ENCODE peak calls at places on chromosomes 5 and 9, in six cellular contexts. X is WTC11, O is HepG2, Z is endothelial cell of umbilical vein, I is H1, R is K562. Q is an unnamed sample.

GRCh38 chr9:70079364-70080103 is 35.9 kb downstream of the MAMDC2 start:
- DNase-seq in Z (no peak), X (no peak), R (no peak), I (no peak), O (no peak), Q (no peak)

GRCh38 chr5:59169101-59169767 is 586.4 kb downstream of the RAB3C start:
- DNase-seq in Z (no peak), I (no peak), O (no peak), R (no peak), X (no peak), Q (no peak)

GRCh38 chr5:102421647-102422046 is 77.2 kb downstream of the SLCO6A1 start:
- DNase-seq in Z (no peak), R (no peak), I (no peak), O (peak; percentile 20), X (no peak), Q (no peak)

GRCh38 chr9:61668846-61669245 is 479.0 kb downstream of the SPATA31A7 start:
- DNase-seq in X (no peak), I (no peak), Z (no peak), R (no peak), O (no peak), Q (no peak)

GRCh38 chr5:141100243-141100805 is at the start of gene PCDHB3:
- DNase-seq in X (peak; percentile 88), R (peak; percentile 23), O (peak; percentile 21), Z (peak; percentile 21), I (peak; percentile 51), Q (no peak)

GRCh38 chr5:117943120-117943519 is 1045.2 kb downstream of the DTWD2 start:
- DNase-seq in R (no peak), Z (no peak), X (no peak), I (no peak), O (no peak), Q (no peak)

GRCh38 chr9:72173080-72173479 is 23.8 kb downstream of the GDA start:
- DNase-seq in R (no peak), X (no peak), Z (no peak), I (no peak), O (no peak), Q (no peak)

GRCh38 chr5:73823508-73823925 is 197.5 kb downstream of the ARHGEF28 start:
- DNase-seq in R (no peak), I (no peak), X (no peak), Z (peak; percentile 21), O (peak; percentile 96), Q (no peak)

GRCh38 chr5:88145603-88146467 is 122.8 kb downstream of the TMEM161B start:
- DNase-seq in X (peak; percentile 41), O (peak; percentile 14), I (no peak), R (peak; percentile 7), Z (no peak), Q (no peak)

GRCh38 chr5:176985516-176985915 is 21.1 kb downstream of the UIMC1 start:
- DNase-seq in X (no peak), Z (no peak), O (no peak), I (no peak), R (no peak), Q (no peak)

GRCh38 chr9:109098221-109098959 is 21.4 kb downstream of the TMEM245 start:
- DNase-seq in I (no peak), X (no peak), R (peak; percentile 31), O (peak; percentile 68), Z (peak; percentile 97), Q (no peak)

GRCh38 chr5:134554319-134555222 is 29.1 kb downstream of the JADE2 start:
- DNase-seq in X (no peak), I (no peak), R (no peak), Z (peak; percentile 60), O (no peak), Q (peak; percentile 96)

GRCh38 chr5:95959964-95960801 is 1.5 kb downstream of the ELL2 start:
- DNase-seq in O (no peak), R (no peak), Z (peak; percentile 69), I (no peak), X (no peak), Q (peak; percentile 18)

GRCh38 chr5:160269017-160269416 is 39.7 kb downstream of the FABP6 start:
- DNase-seq in R (no peak), I (no peak), O (no peak), Z (peak; percentile 83), X (no peak), Q (no peak)

GRCh38 chr5:68303038-68303738 is 87.6 kb downstream of the PIK3R1 start:
- DNase-seq in I (no peak), O (no peak), X (no peak), Z (no peak), R (no peak), Q (no peak)

GRCh38 chr9:36848946-36849345 is 185.1 kb downstream of the PAX5 start:
- DNase-seq in O (no peak), R (no peak), X (no peak), Z (no peak), I (no peak), Q (no peak)

GRCh38 chr9:126999315-127000068 is 84.9 kb downstream of the RALGPS1 start:
- DNase-seq in I (no peak), X (no peak), Z (no peak), R (no peak), O (no peak), Q (no peak)

GRCh38 chr5:83342475-83342874 is 129.1 kb upstream of the VCAN start:
- DNase-seq in O (no peak), X (no peak), I (no peak), R (no peak), Z (no peak), Q (no peak)

GRCh38 chr5:124627815-124628214 is 118.6 kb downstream of the ZNF608 start:
- DNase-seq in O (no peak), X (no peak), Z (no peak), I (no peak), R (no peak), Q (no peak)

GRCh38 chr9:135610290-135611141 is 28.8 kb downstream of the GLT6D1 start:
- DNase-seq in I (no peak), Z (no peak), R (no peak), O (no peak), X (no peak), Q (no peak)

GRCh38 chr5:6491548-6492290 is 43.1 kb downstream of the UBE2QL1 start:
- DNase-seq in Z (no peak), R (no peak), O (no peak), I (no peak), X (no peak), Q (no peak)

GRCh38 chr9:114691046-114691955 is 9.3 kb upstream of the TEX48 start:
- DNase-seq in Z (peak; percentile 23), I (no peak), O (no peak), X (no peak), R (no peak), Q (peak; percentile 78)

GRCh38 chr9:131697908-131698714 is 41.8 kb downstream of the RAPGEF1 start:
- DNase-seq in O (no peak), R (peak; percentile 51), I (no peak), Z (no peak), X (no peak), Q (no peak)

GRCh38 chr5:168227001-168227400 is 64.4 kb upstream of the WWC1 start:
- DNase-seq in R (no peak), O (no peak), Z (peak; percentile 79), I (no peak), X (no peak), Q (no peak)

GRCh38 chr9:99169086-99169485 is 52.7 kb downstream of the ALG2 start:
- DNase-seq in X (peak; percentile 22), I (no peak), O (no peak), Z (no peak), R (no peak), Q (no peak)
- TF ChIP-seq JUN in X (no peak), I (no peak), O (no peak), Z (no peak), R (no peak), Q (no peak)

GRCh38 chr5:65334077-65334476 is 147.6 kb downstream of the ADAMTS6 start:
- DNase-seq in Z (no peak), O (no peak), I (no peak), R (no peak), X (no peak), Q (no peak)
- TF ChIP-seq JUN in Z (no peak), O (no peak), I (no peak), R (no peak), X (no peak), Q (no peak)

GRCh38 chr5:149320791-149321330 is 24.4 kb upstream of the GRPEL2 start:
- DNase-seq in R (peak; percentile 85), X (no peak), I (no peak), O (peak; percentile 94), Z (peak; percentile 92), Q (peak; percentile 72)

GRCh38 chr5:149314571-149315111 is 30.7 kb upstream of the GRPEL2 start:
- DNase-seq in X (no peak), R (no peak), I (no peak), Z (no peak), O (no peak), Q (no peak)

GRCh38 chr5:149315753-149316152 is 29.5 kb upstream of the GRPEL2 start:
- DNase-seq in I (no peak), X (no peak), R (no peak), O (no peak), Z (no peak), Q (no peak)

GRCh38 chr5:149319174-149319573 is 26.1 kb upstream of the GRPEL2 start:
- DNase-seq in X (no peak), R (no peak), Z (no peak), I (no peak), O (no peak), Q (no peak)

DNA sequence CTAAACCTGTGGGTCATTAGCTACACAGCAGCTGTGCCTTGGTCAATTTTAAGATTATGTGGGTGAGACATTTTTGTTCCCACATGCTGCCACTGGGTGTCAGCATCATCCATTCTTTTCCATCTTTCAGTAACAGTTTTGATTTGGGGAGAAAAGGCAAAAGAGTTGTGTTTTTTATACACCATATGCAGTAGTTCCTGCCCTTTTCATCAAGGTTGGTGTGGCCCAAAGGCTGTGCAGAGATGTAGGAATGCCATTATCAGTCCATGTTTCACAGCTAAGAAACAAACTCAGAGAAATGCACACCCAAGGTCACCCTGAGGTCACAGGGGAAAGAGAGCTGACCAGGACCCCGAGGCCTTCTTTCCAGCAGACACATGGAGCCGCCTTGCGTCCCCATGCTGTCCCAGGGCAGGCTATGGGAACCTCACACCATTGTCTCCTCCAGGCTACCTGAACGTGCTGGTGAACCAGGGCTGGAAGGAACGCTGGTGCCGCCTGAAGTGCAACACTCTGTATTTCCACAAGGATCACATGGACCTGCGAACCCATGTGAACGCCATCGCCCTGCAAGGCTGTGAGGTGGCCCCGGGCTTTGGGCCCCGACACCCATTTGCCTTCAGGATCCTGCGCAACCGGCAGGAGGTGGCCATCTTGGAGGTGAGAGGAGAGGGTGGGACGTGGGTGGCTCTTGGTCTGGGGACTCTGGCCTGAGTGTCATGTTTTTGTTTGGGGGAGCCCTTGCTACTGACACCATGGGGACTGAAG is 27.8 kb upstream of the GRPEL2 start:
- DNase-seq in I (no peak), X (no peak), O (peak; percentile 52), Z (peak; percentile 62), R (peak; percentile 61), Q (peak; percentile 69)
- TF ChIP-seq JUN in I (no peak), X (no peak), O (no peak), Z (no peak), R (no peak), Q (no peak)

GRCh38 chr9:13832451-13832850 is 481.5 kb downstream of the NFIB start:
- DNase-seq in O (no peak), R (no peak), X (no peak), I (no peak), Z (no peak), Q (no peak)
- TF ChIP-seq JUN in O (no peak), R (no peak), X (no peak), I (no peak), Z (no peak), Q (no peak)

GRCh38 chr9:88852794-88853193 is 138.5 kb upstream of the S1PR3 start:
- DNase-seq in I (no peak), X (no peak), O (no peak), R (peak; percentile 17), Z (peak; percentile 92), Q (peak; percentile 58)
- TF ChIP-seq JUN in I (no peak), X (no peak), O (no peak), R (no peak), Z (peak; percentile 42), Q (no peak)

GRCh38 chr5:55440188-55440646 is 94.5 kb downstream of the PLPP1 start:
- DNase-seq in R (peak; percentile 36), Z (no peak), I (no peak), X (no peak), O (no peak), Q (no peak)
- TF ChIP-seq JUN in R (no peak), Z (no peak), I (no peak), X (no peak), O (no peak), Q (no peak)